ENCODE peak calls at places on chromosomes 2 and 18, in ten cellular contexts. One of them, this sample, is unnamed.

GRCh38 chr2:118048396-118048795 is 34.5 kb upstream of the CCDC93 start:
- DNase-seq in GM12891: no peak
- DNase-seq in SK-N-SH: no peak
- DNase-seq in prostate gland: no peak
- DNase-seq in endothelial cell of umbilical vein: no peak
- DNase-seq in breast epithelium: no peak
- DNase-seq in Panc1: no peak
- DNase-seq in spleen: no peak
- DNase-seq in HL-60: no peak
- DNase-seq in stomach: no peak
- DNase-seq in this sample: no peak

GRCh38 chr2:67799889-67800288 is 262.9 kb downstream of the C1D start:
- DNase-seq in GM12891: no peak
- DNase-seq in SK-N-SH: no peak
- DNase-seq in prostate gland: no peak
- DNase-seq in endothelial cell of umbilical vein: peak
- DNase-seq in breast epithelium: no peak
- DNase-seq in Panc1: no peak
- DNase-seq in spleen: no peak
- DNase-seq in HL-60: no peak
- DNase-seq in stomach: no peak
- DNase-seq in this sample: no peak

GRCh38 chr2:69400121-69400520 is 13.1 kb upstream of the GFPT1 start:
- DNase-seq in GM12891: no peak
- DNase-seq in SK-N-SH: no peak
- DNase-seq in prostate gland: no peak
- DNase-seq in endothelial cell of umbilical vein: no peak
- DNase-seq in breast epithelium: no peak
- DNase-seq in Panc1: no peak
- DNase-seq in spleen: no peak
- DNase-seq in HL-60: no peak
- DNase-seq in stomach: no peak
- DNase-seq in this sample: no peak

GRCh38 chr18:79742076-79742475 is 55.7 kb upstream of the KCNG2 start:
- DNase-seq in GM12891: no peak
- DNase-seq in SK-N-SH: no peak
- DNase-seq in prostate gland: no peak
- DNase-seq in endothelial cell of umbilical vein: no peak
- DNase-seq in breast epithelium: no peak
- DNase-seq in Panc1: no peak
- DNase-seq in spleen: peak
- DNase-seq in HL-60: no peak
- DNase-seq in stomach: no peak
- DNase-seq in this sample: no peak

GRCh38 chr2:209091026-209091425 is 332.8 kb upstream of the MAP2 start:
- DNase-seq in GM12891: no peak
- DNase-seq in SK-N-SH: no peak
- DNase-seq in prostate gland: no peak
- DNase-seq in endothelial cell of umbilical vein: no peak
- DNase-seq in breast epithelium: no peak
- DNase-seq in Panc1: no peak
- DNase-seq in spleen: no peak
- DNase-seq in HL-60: no peak
- DNase-seq in stomach: no peak
- DNase-seq in this sample: no peak

GRCh38 chr2:63926800-63927199 is 85.1 kb downstream of the UGP2 start:
- DNase-seq in GM12891: no peak
- DNase-seq in SK-N-SH: no peak
- DNase-seq in prostate gland: no peak
- DNase-seq in endothelial cell of umbilical vein: no peak
- DNase-seq in breast epithelium: no peak
- DNase-seq in Panc1: no peak
- DNase-seq in spleen: no peak
- DNase-seq in HL-60: no peak
- DNase-seq in stomach: no peak
- DNase-seq in this sample: no peak

GRCh38 chr2:23385748-23386421 is 906 bp downstream of the KLHL29 start:
- DNase-seq in GM12891: peak
- DNase-seq in SK-N-SH: peak
- DNase-seq in prostate gland: no peak
- DNase-seq in endothelial cell of umbilical vein: peak
- DNase-seq in breast epithelium: no peak
- DNase-seq in Panc1: no peak
- DNase-seq in spleen: no peak
- DNase-seq in HL-60: no peak
- DNase-seq in stomach: no peak
- DNase-seq in this sample: no peak

GRCh38 chr2:120094795-120095194 is 81.9 kb downstream of the EPB41L5 start:
- DNase-seq in GM12891: no peak
- DNase-seq in SK-N-SH: no peak
- DNase-seq in prostate gland: no peak
- DNase-seq in endothelial cell of umbilical vein: no peak
- DNase-seq in breast epithelium: no peak
- DNase-seq in Panc1: no peak
- DNase-seq in spleen: no peak
- DNase-seq in HL-60: no peak
- DNase-seq in stomach: no peak
- DNase-seq in this sample: no peak

DNA sequence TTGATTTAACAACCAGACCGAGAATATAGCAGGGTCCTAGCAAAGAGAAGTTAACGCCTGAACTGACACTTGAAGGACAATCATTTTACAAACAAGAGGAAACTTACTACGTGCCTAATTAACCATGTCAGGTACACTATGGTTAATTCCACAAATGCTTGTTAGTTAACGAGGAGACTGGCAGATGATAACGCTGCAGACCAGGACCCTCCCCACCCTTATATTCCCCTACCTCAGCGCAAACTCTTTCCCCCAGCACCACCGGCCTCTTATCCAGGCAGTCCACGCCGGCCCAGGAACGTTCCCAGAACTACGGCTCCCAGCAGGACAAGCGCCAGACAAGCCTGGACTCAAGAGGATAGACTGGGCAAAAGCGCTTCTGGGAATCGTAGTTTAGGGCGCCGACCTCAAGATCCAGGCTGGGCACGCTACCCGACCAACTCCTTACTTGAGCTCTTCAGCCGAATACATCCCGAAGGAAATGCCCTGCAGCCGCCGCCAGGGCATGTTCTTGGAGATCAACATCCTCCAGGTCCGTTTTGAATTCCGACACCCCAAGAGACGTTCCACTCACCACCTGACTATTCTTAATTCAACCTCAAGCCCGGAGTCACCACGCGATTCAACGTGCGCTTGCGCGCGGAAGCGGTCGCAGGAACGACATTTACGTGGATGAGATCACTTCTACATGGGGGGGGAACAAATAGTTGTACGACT is at the start of gene POLR1A:
- DNase-seq in GM12891: peak
- DNase-seq in SK-N-SH: peak
- DNase-seq in prostate gland: peak
- DNase-seq in endothelial cell of umbilical vein: peak
- DNase-seq in breast epithelium: peak
- DNase-seq in Panc1: peak
- DNase-seq in spleen: peak
- DNase-seq in HL-60: peak
- DNase-seq in stomach: peak
- DNase-seq in this sample: peak
- TF ChIP-seq POLR2AphosphoS5 in GM12891: no peak
- TF ChIP-seq POLR2AphosphoS5 in SK-N-SH: no peak
- TF ChIP-seq POLR2AphosphoS5 in prostate gland: peak
- TF ChIP-seq POLR2AphosphoS5 in endothelial cell of umbilical vein: no peak
- TF ChIP-seq POLR2AphosphoS5 in breast epithelium: no peak
- TF ChIP-seq POLR2AphosphoS5 in Panc1: peak
- TF ChIP-seq POLR2AphosphoS5 in spleen: no peak
- TF ChIP-seq POLR2AphosphoS5 in HL-60: no peak
- TF ChIP-seq POLR2AphosphoS5 in stomach: peak
- TF ChIP-seq POLR2AphosphoS5 in this sample: no peak

DNA sequence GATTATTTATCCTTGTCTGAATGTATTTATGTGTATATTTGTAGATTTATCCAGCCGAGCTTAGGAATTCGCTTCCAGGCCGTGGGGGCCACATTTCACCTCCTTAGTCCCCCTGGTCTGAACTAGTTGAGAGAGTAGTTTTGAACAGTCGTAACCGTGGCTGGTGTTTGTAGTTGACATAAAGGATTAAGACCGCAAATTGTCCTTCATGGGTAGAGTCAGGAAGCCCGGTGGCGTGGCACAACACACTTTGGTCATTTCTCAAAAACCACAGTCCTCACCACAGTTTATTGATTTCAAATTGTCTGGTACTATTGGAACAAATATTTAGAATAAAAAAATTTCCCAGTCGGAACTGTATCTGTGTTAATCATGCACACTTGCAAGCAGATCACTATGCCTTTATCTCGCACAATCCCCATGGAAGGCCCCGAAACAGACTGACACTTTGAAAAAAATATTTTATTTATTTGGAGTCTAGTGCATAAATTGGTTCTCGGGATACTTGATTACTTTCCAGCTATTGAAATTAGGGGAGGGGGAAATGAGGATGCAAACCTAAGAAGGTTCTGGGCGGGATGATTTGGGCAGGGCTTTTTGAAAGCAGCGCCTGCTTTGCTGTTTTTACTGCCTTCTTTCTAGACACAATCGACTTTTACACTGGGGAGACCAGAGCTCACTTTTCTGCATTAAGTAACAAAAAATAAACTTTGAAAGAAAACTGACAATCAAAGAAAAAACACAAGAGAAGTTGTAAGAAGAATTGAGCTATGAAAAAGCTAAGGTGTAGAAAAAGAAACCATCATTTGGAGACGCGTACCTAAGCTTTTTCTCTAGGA is 15.5 kb upstream of the HOXD1 start:
- DNase-seq in GM12891: no peak
- DNase-seq in SK-N-SH: no peak
- DNase-seq in prostate gland: no peak
- DNase-seq in endothelial cell of umbilical vein: no peak
- DNase-seq in breast epithelium: no peak
- DNase-seq in Panc1: no peak
- DNase-seq in spleen: no peak
- DNase-seq in HL-60: no peak
- DNase-seq in stomach: no peak
- DNase-seq in this sample: no peak
- TF ChIP-seq POLR2AphosphoS5 in GM12891: no peak
- TF ChIP-seq POLR2AphosphoS5 in SK-N-SH: no peak
- TF ChIP-seq POLR2AphosphoS5 in prostate gland: no peak
- TF ChIP-seq POLR2AphosphoS5 in endothelial cell of umbilical vein: no peak
- TF ChIP-seq POLR2AphosphoS5 in breast epithelium: no peak
- TF ChIP-seq POLR2AphosphoS5 in Panc1: no peak
- TF ChIP-seq POLR2AphosphoS5 in spleen: no peak
- TF ChIP-seq POLR2AphosphoS5 in HL-60: no peak
- TF ChIP-seq POLR2AphosphoS5 in stomach: no peak
- TF ChIP-seq POLR2AphosphoS5 in this sample: no peak

GRCh38 chr2:208025814-208026184 is 472 bp upstream of the PLEKHM3 start:
- DNase-seq in GM12891: no peak
- DNase-seq in SK-N-SH: peak
- DNase-seq in prostate gland: no peak
- DNase-seq in endothelial cell of umbilical vein: peak
- DNase-seq in breast epithelium: no peak
- DNase-seq in Panc1: no peak
- DNase-seq in spleen: peak
- DNase-seq in HL-60: peak
- DNase-seq in stomach: no peak
- DNase-seq in this sample: no peak

GRCh38 chr2:208036357-208036756 is 11.0 kb upstream of the PLEKHM3 start:
- DNase-seq in GM12891: no peak
- DNase-seq in SK-N-SH: no peak
- DNase-seq in prostate gland: no peak
- DNase-seq in endothelial cell of umbilical vein: no peak
- DNase-seq in breast epithelium: no peak
- DNase-seq in Panc1: no peak
- DNase-seq in spleen: no peak
- DNase-seq in HL-60: no peak
- DNase-seq in stomach: no peak
- DNase-seq in this sample: no peak

GRCh38 chr2:208033701-208034502 is 8.6 kb upstream of the PLEKHM3 start:
- DNase-seq in GM12891: no peak
- DNase-seq in SK-N-SH: no peak
- DNase-seq in prostate gland: peak
- DNase-seq in endothelial cell of umbilical vein: peak
- DNase-seq in breast epithelium: peak
- DNase-seq in Panc1: no peak
- DNase-seq in spleen: no peak
- DNase-seq in HL-60: peak
- DNase-seq in stomach: peak
- DNase-seq in this sample: peak

GRCh38 chr2:208034503-208035140 is 9.3 kb upstream of the PLEKHM3 start:
- DNase-seq in GM12891: no peak
- DNase-seq in SK-N-SH: no peak
- DNase-seq in prostate gland: no peak
- DNase-seq in endothelial cell of umbilical vein: no peak
- DNase-seq in breast epithelium: no peak
- DNase-seq in Panc1: no peak
- DNase-seq in spleen: no peak
- DNase-seq in HL-60: no peak
- DNase-seq in stomach: no peak
- DNase-seq in this sample: no peak

GRCh38 chr2:208031608-208032019 is 6.3 kb upstream of the PLEKHM3 start:
- DNase-seq in GM12891: no peak
- DNase-seq in SK-N-SH: no peak
- DNase-seq in prostate gland: peak
- DNase-seq in endothelial cell of umbilical vein: no peak
- DNase-seq in breast epithelium: peak
- DNase-seq in Panc1: no peak
- DNase-seq in spleen: no peak
- DNase-seq in HL-60: peak
- DNase-seq in stomach: no peak
- DNase-seq in this sample: no peak
- TF ChIP-seq POLR2AphosphoS5 in GM12891: no peak
- TF ChIP-seq POLR2AphosphoS5 in SK-N-SH: no peak
- TF ChIP-seq POLR2AphosphoS5 in prostate gland: peak
- TF ChIP-seq POLR2AphosphoS5 in endothelial cell of umbilical vein: no peak
- TF ChIP-seq POLR2AphosphoS5 in breast epithelium: peak
- TF ChIP-seq POLR2AphosphoS5 in Panc1: no peak
- TF ChIP-seq POLR2AphosphoS5 in spleen: no peak
- TF ChIP-seq POLR2AphosphoS5 in HL-60: no peak
- TF ChIP-seq POLR2AphosphoS5 in stomach: no peak
- TF ChIP-seq POLR2AphosphoS5 in this sample: no peak

GRCh38 chr2:232748038-232748437 is 28.3 kb downstream of the KCNJ13 start:
- DNase-seq in GM12891: no peak
- DNase-seq in SK-N-SH: no peak
- DNase-seq in prostate gland: no peak
- DNase-seq in endothelial cell of umbilical vein: no peak
- DNase-seq in breast epithelium: no peak
- DNase-seq in Panc1: no peak
- DNase-seq in spleen: no peak
- DNase-seq in HL-60: no peak
- DNase-seq in stomach: no peak
- DNase-seq in this sample: no peak

GRCh38 chr2:232750135-232750671 is 26.2 kb downstream of the KCNJ13 start:
- DNase-seq in GM12891: no peak
- DNase-seq in SK-N-SH: no peak
- DNase-seq in prostate gland: no peak
- DNase-seq in endothelial cell of umbilical vein: no peak
- DNase-seq in breast epithelium: no peak
- DNase-seq in Panc1: no peak
- DNase-seq in spleen: no peak
- DNase-seq in HL-60: no peak
- DNase-seq in stomach: no peak
- DNase-seq in this sample: no peak

GRCh38 chr2:232744963-232745362 is 31.4 kb downstream of the KCNJ13 start:
- DNase-seq in GM12891: no peak
- DNase-seq in SK-N-SH: no peak
- DNase-seq in prostate gland: no peak
- DNase-seq in endothelial cell of umbilical vein: no peak
- DNase-seq in breast epithelium: no peak
- DNase-seq in Panc1: no peak
- DNase-seq in spleen: no peak
- DNase-seq in HL-60: no peak
- DNase-seq in stomach: no peak
- DNase-seq in this sample: no peak

DNA sequence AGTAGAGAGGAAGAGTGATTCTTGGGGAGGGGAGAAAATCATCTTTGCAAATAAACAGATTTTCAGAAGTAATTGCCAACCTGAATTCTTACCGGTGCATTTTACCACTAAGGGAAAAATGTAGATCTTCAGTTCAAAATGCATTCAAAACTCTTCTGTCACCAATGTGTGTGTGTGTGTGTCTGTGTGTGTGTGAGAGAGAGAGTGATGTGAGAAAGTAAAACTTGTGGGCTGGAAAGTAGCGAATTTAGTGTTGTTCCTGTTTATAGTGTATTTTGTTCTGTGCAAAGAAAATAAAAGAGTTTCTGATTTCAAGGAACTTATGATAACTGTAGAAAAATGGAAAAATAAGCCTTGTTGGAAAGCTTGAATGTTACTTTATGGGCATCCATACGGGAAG is 27.0 kb downstream of the KCNJ13 start:
- DNase-seq in GM12891: no peak
- DNase-seq in SK-N-SH: no peak
- DNase-seq in prostate gland: no peak
- DNase-seq in endothelial cell of umbilical vein: no peak
- DNase-seq in breast epithelium: no peak
- DNase-seq in Panc1: no peak
- DNase-seq in spleen: no peak
- DNase-seq in HL-60: no peak
- DNase-seq in stomach: no peak
- DNase-seq in this sample: no peak
- TF ChIP-seq POLR2AphosphoS5 in GM12891: no peak
- TF ChIP-seq POLR2AphosphoS5 in SK-N-SH: no peak
- TF ChIP-seq POLR2AphosphoS5 in prostate gland: no peak
- TF ChIP-seq POLR2AphosphoS5 in endothelial cell of umbilical vein: no peak
- TF ChIP-seq POLR2AphosphoS5 in breast epithelium: no peak
- TF ChIP-seq POLR2AphosphoS5 in Panc1: no peak
- TF ChIP-seq POLR2AphosphoS5 in spleen: no peak
- TF ChIP-seq POLR2AphosphoS5 in HL-60: no peak
- TF ChIP-seq POLR2AphosphoS5 in stomach: no peak
- TF ChIP-seq POLR2AphosphoS5 in this sample: no peak

This sample was measured in HCT116.